ENCODE peak calls at places on chromosomes 1 and 21, in seven cellular contexts. W is gastrocnemius medialis; E is Peyer's patch; F is tibial nerve; R is PC-3; Q is adrenal gland; K is CD8-positive, alpha-beta T cell. I is an unnamed sample. For H3K4me1, the result is how much of the 10 kb centered on the place peaks cover.

GRCh38 chr1:216984536-216984935 is 261.3 kb upstream of the ESRRG start:
- DNase-seq in W (no peak), E (no peak), F (no peak), R (no peak), Q (no peak), K (no peak), I (no peak)

GRCh38 chr1:117093870-117094621 is 27.5 kb downstream of the TRIM45 start:
- DNase-seq in W (no peak), E (no peak), F (no peak), R (peak), Q (peak), K (no peak), I (no peak)

GRCh38 chr1:53081384-53082066 is 19.5 kb downstream of the PODN start:
- DNase-seq in W (no peak), E (no peak), F (no peak), R (no peak), Q (no peak), K (no peak), I (no peak)

GRCh38 chr1:150650193-150650592 is 20.8 kb upstream of the ENSA start:
- DNase-seq in W (no peak), E (peak), F (no peak), R (peak), Q (no peak), K (no peak), I (no peak)

GRCh38 chr1:30785714-30786113 is 28.1 kb upstream of the LAPTM5 start:
- DNase-seq in W (no peak), E (no peak), F (no peak), R (no peak), Q (peak), K (no peak), I (no peak)

GRCh38 chr1:27656157-27656893 is 15.7 kb downstream of the IFI6 start:
- DNase-seq in W (peak), E (no peak), F (peak), R (peak), Q (peak), K (no peak), I (peak)

GRCh38 chr1:8004803-8005573 is 21.1 kb downstream of the ERRFI1 start:
- DNase-seq in W (peak), E (peak), F (peak), R (peak), Q (peak), K (no peak), I (peak)

GRCh38 chr1:118821801-118822200 is 166.3 kb downstream of the TBX15 start:
- DNase-seq in W (no peak), E (no peak), F (peak), R (peak), Q (no peak), K (no peak), I (no peak)

GRCh38 chr21:32008714-32009113 is 135.9 kb downstream of the HUNK start:
- DNase-seq in W (no peak), E (no peak), F (no peak), R (no peak), Q (no peak), K (no peak), I (no peak)

GRCh38 chr1:165224504-165224903 is 132.0 kb downstream of the LMX1A start:
- DNase-seq in W (no peak), E (no peak), F (no peak), R (no peak), Q (no peak), K (no peak), I (no peak)

GRCh38 chr1:72137665-72138064 is 144.7 kb downstream of the NEGR1 start:
- DNase-seq in W (no peak), E (no peak), F (no peak), R (no peak), Q (no peak), K (no peak), I (no peak)

GRCh38 chr1:203722925-203723324 is 42.1 kb upstream of the LAX1 start:
- DNase-seq in W (no peak), E (no peak), F (no peak), R (no peak), Q (no peak), K (no peak), I (no peak)

GRCh38 chr1:225914391-225914790 is 9.7 kb downstream of the PYCR2 start:
- DNase-seq in W (no peak), E (no peak), F (no peak), R (no peak), Q (no peak), K (no peak), I (no peak)

GRCh38 chr1:41414716-41415306 is 53.6 kb downstream of the FOXO6 start:
- DNase-seq in W (no peak), E (no peak), F (no peak), R (peak), Q (no peak), K (no peak), I (no peak)

GRCh38 chr1:51715369-51715768 is 98.5 kb downstream of the OSBPL9 start:
- DNase-seq in W (no peak), E (no peak), F (no peak), R (no peak), Q (no peak), K (no peak), I (no peak)

GRCh38 chr1:75133754-75134655 is at the start of gene LHX8:
- DNase-seq in W (no peak), E (no peak), F (no peak), R (no peak), Q (no peak), K (no peak), I (no peak)

GRCh38 chr1:15179485-15179883 is 25.9 kb downstream of the TMEM51 start:
- DNase-seq in W (no peak), E (no peak), F (no peak), R (no peak), Q (no peak), K (no peak), I (no peak)

GRCh38 chr1:182143825-182144661 is 82.5 kb upstream of the ZNF648 start:
- DNase-seq in W (peak), E (peak), F (peak), R (peak), Q (peak), K (no peak), I (peak)

GRCh38 chr21:16554522-16554921 is 824.7 kb downstream of the USP25 start:
- DNase-seq in W (no peak), E (no peak), F (no peak), R (no peak), Q (no peak), K (no peak), I (no peak)

GRCh38 chr1:245823408-245824147 is 668.8 kb downstream of the KIF26B start:
- DNase-seq in W (no peak), E (no peak), F (no peak), R (peak), Q (no peak), K (no peak), I (no peak)

GRCh38 chr1:209411491-209411929 is 172.0 kb upstream of the CAMK1G start:
- DNase-seq in W (no peak), E (no peak), F (peak), R (no peak), Q (no peak), K (no peak), I (no peak)

GRCh38 chr1:53448241-53448841 is 10.9 kb upstream of the DMRTB1 start:
- DNase-seq in W (no peak), E (no peak), F (no peak), R (no peak), Q (no peak), K (no peak), I (no peak)

GRCh38 chr21:28336299-28336698 is 656.4 kb downstream of the LTN1 start:
- DNase-seq in W (no peak), E (no peak), F (no peak), R (peak), Q (no peak), K (no peak), I (no peak)

GRCh38 chr1:47682786-47683350 is 245.0 kb downstream of the FOXD2 start:
- DNase-seq in W (no peak), E (no peak), F (no peak), R (no peak), Q (peak), K (no peak), I (no peak)

GRCh38 chr1:232377494-232377770 is 252.5 kb downstream of the SIPA1L2 start:
- DNase-seq in W (no peak), E (no peak), F (no peak), R (peak), Q (peak), K (no peak), I (no peak)

GRCh38 chr1:226702957-226703831 is 35.9 kb downstream of the ITPKB start:
- DNase-seq in W (peak), E (peak), F (peak), R (peak), Q (peak), K (peak), I (peak)

GRCh38 chr1:45282346-45282745 is 44.3 kb upstream of the HPDL start:
- DNase-seq in W (no peak), E (no peak), F (no peak), R (no peak), Q (no peak), K (no peak), I (no peak)

GRCh38 chr1:236522937-236523703 is 662 bp upstream of the LGALS8 start:
- DNase-seq in W (no peak), E (peak), F (peak), R (peak), Q (peak), K (no peak), I (peak)

GRCh38 chr1:48493970-48494769 is 22.2 kb upstream of the SPATA6 start:
- DNase-seq in W (no peak), E (no peak), F (no peak), R (peak), Q (peak), K (no peak), I (no peak)

GRCh38 chr21:34075099-34075425 is 1.7 kb downstream of the MRPS6 start:
- DNase-seq in W (no peak), E (no peak), F (no peak), R (no peak), Q (no peak), K (no peak), I (no peak)
- TF ChIP-seq CTCF in W (no peak), E (no peak), F (no peak), R (no peak), Q (no peak), K (no peak), I (no peak)

GRCh38 chr1:19921310-19921709 is 2.1 kb downstream of the PLA2G2E start:
- DNase-seq in W (no peak), E (peak), F (no peak), R (no peak), Q (no peak), K (no peak), I (no peak)

GRCh38 chr1:19923137-19923952 is at the start of gene PLA2G2E:
- DNase-seq in W (no peak), E (no peak), F (no peak), R (no peak), Q (no peak), K (no peak), I (no peak)

GRCh38 chr1:19920132-19920710 is 3.2 kb downstream of the PLA2G2E start:
- DNase-seq in W (no peak), E (no peak), F (no peak), R (no peak), Q (no peak), K (no peak), I (no peak)

GRCh38 chr1:19923953-19924346 is 533 bp upstream of the PLA2G2E start:
- DNase-seq in W (no peak), E (no peak), F (no peak), R (no peak), Q (no peak), K (no peak), I (no peak)

DNA sequence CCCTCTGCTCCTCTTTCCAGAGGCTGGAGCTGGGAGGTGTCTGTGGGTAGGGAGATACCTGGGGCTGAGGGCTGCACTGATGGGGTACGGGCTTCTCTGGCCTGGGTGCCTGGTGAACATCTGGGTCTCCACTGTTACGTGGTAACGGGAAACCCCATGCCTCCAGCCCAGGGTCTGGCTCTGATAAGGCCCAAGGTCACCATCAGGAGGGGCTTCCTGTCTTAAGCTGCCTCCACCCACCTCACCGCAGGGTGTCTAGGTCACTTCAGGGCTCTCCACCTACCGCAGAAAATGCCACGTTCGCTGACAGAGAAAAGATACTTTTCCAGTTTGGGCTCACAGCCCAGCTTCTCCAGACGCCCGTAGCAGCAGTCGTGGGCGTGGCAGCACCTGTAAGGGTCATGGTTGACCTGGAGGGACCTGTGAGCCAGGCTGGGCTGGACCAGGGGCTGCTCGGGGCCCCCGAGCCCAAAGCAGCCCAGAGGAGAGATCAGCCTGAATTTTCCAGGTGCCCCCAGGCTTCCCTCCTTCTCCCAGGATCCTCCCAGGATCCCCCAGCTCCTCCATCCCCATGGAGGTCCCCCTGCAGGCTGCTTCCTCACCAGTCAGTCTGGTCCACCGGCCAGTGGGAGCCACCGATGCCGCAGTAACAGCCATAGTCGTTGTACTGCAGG is 1.3 kb downstream of the PLA2G2E start:
- DNase-seq in W (no peak), E (no peak), F (no peak), R (no peak), Q (no peak), K (no peak), I (no peak)
- H3K4me3 ChIP-seq in W (no peak), E (no peak), F (no peak), R (no peak), Q (no peak), K (no peak), I (no peak)

GRCh38 chr21:43720539-43721224 is 1.8 kb downstream of the PDXK start:
- DNase-seq in W (no peak), E (no peak), F (no peak), R (no peak), Q (no peak), K (no peak), I (no peak)
- H3K4me1 ChIP-seq in W (under half), E (under half), F (under half), R (under half), Q (under half), K (under half), I (under half)

GRCh38 chr1:25430666-25431494 is at the start of gene MACO1:
- DNase-seq in W (peak), E (peak), F (peak), R (peak), Q (peak), K (peak), I (peak)
- TF ChIP-seq CTCF in W (no peak), E (no peak), F (no peak), R (no peak), Q (no peak), K (no peak), I (no peak)

GRCh38 chr1:212097360-212097759 is 61.8 kb downstream of the DTL start:
- DNase-seq in W (no peak), E (no peak), F (no peak), R (no peak), Q (no peak), K (no peak), I (no peak)
- H3K4me3 ChIP-seq in W (no peak), E (no peak), F (no peak), R (no peak), Q (no peak), K (no peak), I (no peak)

GRCh38 chr1:180271640-180272255 is 41.7 kb downstream of the LHX4 start:
- DNase-seq in W (no peak), E (no peak), F (no peak), R (no peak), Q (no peak), K (no peak), I (no peak)

GRCh38 chr1:180274221-180274620 is 44.2 kb downstream of the LHX4 start:
- DNase-seq in W (no peak), E (no peak), F (no peak), R (no peak), Q (no peak), K (no peak), I (no peak)

GRCh38 chr1:180273066-180273465 is 43.0 kb downstream of the LHX4 start:
- DNase-seq in W (no peak), E (no peak), F (no peak), R (no peak), Q (no peak), K (no peak), I (no peak)

GRCh38 chr1:180270767-180271639 is 40.9 kb downstream of the LHX4 start:
- DNase-seq in W (no peak), E (peak), F (no peak), R (no peak), Q (peak), K (no peak), I (no peak)

GRCh38 chr1:180272395-180272794 is 42.3 kb downstream of the LHX4 start:
- DNase-seq in W (no peak), E (no peak), F (no peak), R (no peak), Q (no peak), K (no peak), I (no peak)
- H3K4me1 ChIP-seq in W (under half), E (under half), F (under half), R (under half), Q (under half), K (under half), I (under half)

GRCh38 chr1:228391411-228392020 is 15.1 kb downstream of the TRIM11 start:
- DNase-seq in W (no peak), E (peak), F (no peak), R (no peak), Q (no peak), K (no peak), I (peak)

GRCh38 chr1:228392111-228392936 is 14.3 kb downstream of the TRIM11 start:
- DNase-seq in W (no peak), E (peak), F (no peak), R (no peak), Q (no peak), K (no peak), I (peak)

GRCh38 chr1:228394571-228395394 is 11.9 kb downstream of the TRIM11 start:
- DNase-seq in W (no peak), E (peak), F (no peak), R (no peak), Q (peak), K (no peak), I (no peak)

GRCh38 chr1:228393811-228394570 is 12.6 kb downstream of the TRIM11 start:
- DNase-seq in W (no peak), E (peak), F (no peak), R (no peak), Q (no peak), K (no peak), I (no peak)

GRCh38 chr1:228393268-228393699 is 13.4 kb downstream of the TRIM11 start:
- DNase-seq in W (no peak), E (peak), F (peak), R (peak), Q (peak), K (no peak), I (peak)
- TF ChIP-seq CTCF in W (no peak), E (peak), F (no peak), R (peak), Q (peak), K (no peak), I (peak)